ENCODE peak calls at places on chromosomes 5 and 9, in four cellular contexts. O, V, X and A are unnamed samples.
A peak's percentile ranks its signal among the peaks of the same experiment; 100 is the strongest.

GRCh38 chr9:70079364-70080103 is 35.9 kb downstream of the MAMDC2 start:
- DNase-seq in O (no peak), V (no peak), X (peak; percentile 26), A (no peak)

GRCh38 chr9:79975471-79976316 is 403.9 kb downstream of the TLE4 start:
- DNase-seq in O (no peak), V (peak; percentile 28), X (no peak), A (no peak)

GRCh38 chr9:20898885-20899554 is 132.4 kb downstream of the HACD4 start:
- DNase-seq in O (peak; percentile 23), V (no peak), X (peak; percentile 14), A (no peak)

GRCh38 chr9:128920381-128921058 is at the start of gene PHYHD1:
- DNase-seq in O (no peak), V (no peak), X (peak; percentile 77), A (peak; percentile 81)

GRCh38 chr9:84493284-84493947 is 152.9 kb upstream of the SLC28A3 start:
- DNase-seq in O (no peak), V (no peak), X (no peak), A (no peak)

GRCh38 chr9:37859043-37859442 is 44.9 kb downstream of the SLC25A51 start:
- DNase-seq in O (no peak), V (no peak), X (peak; percentile 19), A (no peak)

GRCh38 chr5:36090033-36090432 is 23.4 kb upstream of the UGT3A2 start:
- DNase-seq in O (peak; percentile 17), V (no peak), X (peak; percentile 8), A (no peak)

GRCh38 chr9:127883959-127884358 is 6.5 kb upstream of the AK1 start:
- DNase-seq in O (no peak), V (no peak), X (no peak), A (no peak)

GRCh38 chr9:93236541-93237206 is 52.7 kb downstream of the WNK2 start:
- DNase-seq in O (no peak), V (no peak), X (no peak), A (no peak)

GRCh38 chr9:106980551-106981101 is 117.7 kb downstream of the ZNF462 start:
- DNase-seq in O (no peak), V (no peak), X (no peak), A (no peak)

GRCh38 chr9:13444696-13445095 is 165.2 kb upstream of the MPDZ start:
- DNase-seq in O (no peak), V (no peak), X (peak; percentile 62), A (no peak)

GRCh38 chr9:135992486-135993408 is 31.6 kb upstream of the UBAC1 start:
- DNase-seq in O (peak; percentile 81), V (peak; percentile 80), X (peak; percentile 76), A (peak; percentile 87)

GRCh38 chr9:112921549-112921948 is 30.9 kb upstream of the SLC46A2 start:
- DNase-seq in O (peak; percentile 55), V (no peak), X (peak; percentile 65), A (no peak)

GRCh38 chr5:157918811-157919742 is 60.1 kb upstream of the CLINT1 start:
- DNase-seq in O (no peak), V (peak; percentile 77), X (peak; percentile 9), A (no peak)

GRCh38 chr9:31612336-31613030 is 772.0 kb upstream of the ACO1 start:
- DNase-seq in O (no peak), V (no peak), X (peak; percentile 3), A (no peak)

DNA sequence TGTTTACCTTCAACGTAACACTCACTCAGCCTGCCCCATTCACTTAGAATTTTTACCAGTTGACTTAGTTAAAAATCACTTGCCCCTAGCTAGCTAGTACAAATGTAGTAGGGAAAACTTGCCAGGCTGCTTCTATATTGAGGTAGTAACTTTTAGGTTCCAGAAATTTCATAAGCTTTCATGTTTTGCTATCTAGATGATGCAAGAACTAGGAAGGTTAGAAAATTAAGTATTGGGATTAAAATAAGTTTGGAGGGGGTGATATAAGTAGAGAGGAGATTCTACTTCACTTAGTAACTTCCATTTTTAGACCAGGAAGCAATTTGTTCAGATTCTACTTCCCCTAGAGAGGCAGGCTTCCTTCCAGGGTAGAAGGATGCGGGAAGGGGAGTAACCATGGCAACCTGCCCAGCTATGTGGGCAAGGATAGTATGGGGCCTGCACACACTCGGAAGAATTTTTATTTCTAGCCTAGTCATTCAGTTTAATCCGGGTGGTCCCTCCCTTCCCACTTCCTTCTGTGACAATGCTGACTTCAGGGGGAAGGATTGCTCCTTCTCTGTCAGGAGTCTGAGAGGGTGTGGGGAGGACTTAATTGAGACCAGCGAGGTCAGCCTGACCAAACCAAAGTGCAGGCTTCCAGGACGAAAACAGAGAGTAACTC is 4.2 kb downstream of the DAB2 start:
- DNase-seq in O (no peak), V (no peak), X (peak; percentile 92), A (peak; percentile 69)
- H3K4me3 ChIP-seq in O (no peak overlapping the region), V (no peak overlapping the region), X (peak overlapping the region; percentile 89), A (peak overlapping the region; percentile 73)

GRCh38 chr9:137078701-137079400 is 1.5 kb downstream of the UAP1L1 start:
- DNase-seq in O (no peak), V (peak; percentile 73), X (no peak), A (no peak)
- H3K4me3 ChIP-seq in O (peak overlapping the region; percentile 40), V (no peak overlapping the region), X (peak overlapping the region; percentile 80), A (peak overlapping the region; percentile 85)

GRCh38 chr5:139659673-139660072 is 11.5 kb downstream of the CXXC5 start:
- DNase-seq in O (peak; percentile 69), V (no peak), X (no peak), A (no peak)

GRCh38 chr5:139658928-139659667 is 10.9 kb downstream of the CXXC5 start:
- DNase-seq in O (peak; percentile 58), V (peak; percentile 58), X (peak; percentile 73), A (peak; percentile 59)

GRCh38 chr5:139658501-139658927 is 10.4 kb downstream of the CXXC5 start:
- DNase-seq in O (no peak), V (peak; percentile 43), X (peak; percentile 57), A (no peak)

GRCh38 chr5:139660916-139661814 is 13.0 kb downstream of the CXXC5 start:
- DNase-seq in O (no peak), V (peak; percentile 70), X (peak; percentile 92), A (peak; percentile 82)

DNA sequence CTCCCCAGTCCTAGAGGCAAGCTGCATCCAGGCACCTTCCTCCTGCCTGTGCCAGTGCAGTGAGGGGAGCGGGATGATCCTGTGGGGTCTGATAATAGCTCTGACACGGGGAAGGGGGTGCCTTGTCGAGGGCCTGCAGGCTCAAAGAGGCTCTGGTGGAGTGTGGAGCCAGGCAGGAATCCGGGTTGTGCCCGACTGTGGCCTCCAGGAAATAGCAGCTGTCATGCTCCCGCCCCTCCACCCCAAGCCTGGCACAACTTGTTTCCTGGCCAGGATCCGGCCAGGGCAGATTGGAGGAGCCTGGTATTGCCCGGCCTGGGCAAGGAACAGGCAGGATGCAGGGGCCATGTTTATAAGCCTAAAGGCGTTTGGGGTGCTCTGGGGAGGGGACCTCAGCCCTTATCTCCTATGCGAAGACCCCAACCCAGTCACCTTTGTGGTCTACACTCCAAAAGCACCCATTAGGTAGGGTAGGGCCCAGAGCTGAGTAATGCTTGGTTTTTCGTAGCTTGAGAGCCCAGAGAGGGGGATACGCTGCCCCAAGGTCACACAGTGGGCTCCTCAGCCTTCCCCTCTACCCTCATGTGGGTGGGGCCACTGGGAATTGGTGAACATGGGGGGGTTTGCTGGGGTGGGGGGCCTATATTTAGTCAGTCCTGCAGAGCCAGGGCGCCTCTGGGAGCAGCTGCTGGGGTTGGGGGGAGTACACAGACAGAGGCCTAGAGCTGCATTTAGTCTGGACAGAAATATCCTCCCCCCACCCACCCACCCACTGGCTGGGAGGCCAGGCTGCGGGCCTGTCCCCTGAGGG is 12.2 kb downstream of the CXXC5 start:
- DNase-seq in O (no peak), V (peak; percentile 87), X (peak; percentile 21), A (peak; percentile 84)
- H3K4me3 ChIP-seq in O (no peak overlapping the region), V (no peak overlapping the region), X (peak overlapping the region; percentile 57), A (peak overlapping the region; percentile 55)

DNA sequence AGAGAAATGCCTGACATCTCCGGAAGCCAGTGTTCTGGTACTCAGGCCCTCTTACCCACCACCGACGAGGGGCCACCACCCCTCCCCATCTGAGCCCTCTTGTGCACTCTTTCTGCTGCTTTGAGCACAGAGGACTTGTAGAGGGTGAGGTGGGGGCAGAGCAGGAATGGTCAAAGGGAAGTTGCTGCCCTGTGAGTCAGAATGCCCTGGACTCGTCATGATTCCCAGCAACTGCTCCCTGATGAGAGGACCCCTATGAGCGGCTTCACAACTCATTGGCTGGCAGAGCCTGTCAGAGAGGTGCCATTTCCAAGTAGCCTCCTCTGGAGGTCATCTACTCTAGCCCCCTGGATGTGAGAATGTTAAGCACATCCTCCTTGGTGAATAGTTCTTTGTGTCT is 845 bp downstream of the ECSCR start:
- DNase-seq in O (no peak), V (no peak), X (peak; percentile 49), A (no peak)
- H3K4me3 ChIP-seq in O (no peak overlapping the region), V (no peak overlapping the region), X (no peak overlapping the region), A (peak overlapping the region; percentile 69)

GRCh38 chr9:76654575-76654974 is 109.7 kb upstream of the PCA3 start:
- DNase-seq in O (no peak), V (no peak), X (peak; percentile 95), A (no peak)

GRCh38 chr9:76651114-76651697 is 113.0 kb upstream of the PCA3 start:
- DNase-seq in O (no peak), V (no peak), X (peak; percentile 40), A (no peak)

GRCh38 chr9:76654051-76654461 is 110.2 kb upstream of the PCA3 start:
- DNase-seq in O (no peak), V (no peak), X (peak; percentile 62), A (no peak)

GRCh38 chr9:76650692-76651091 is 113.5 kb upstream of the PCA3 start:
- DNase-seq in O (no peak), V (no peak), X (no peak), A (no peak)

GRCh38 chr9:76652894-76653293 is 111.3 kb upstream of the PCA3 start:
- DNase-seq in O (no peak), V (no peak), X (peak; percentile 30), A (no peak)
- H3K4me3 ChIP-seq in O (no peak overlapping the region), V (no peak overlapping the region), X (no peak overlapping the region), A (no peak overlapping the region)

GRCh38 chr5:54872810-54873209 is 112.6 kb downstream of the ESM1 start:
- DNase-seq in O (no peak), V (no peak), X (no peak), A (no peak)

GRCh38 chr5:54869691-54870090 is 115.7 kb downstream of the ESM1 start:
- DNase-seq in O (no peak), V (no peak), X (no peak), A (no peak)

GRCh38 chr5:54868511-54869483 is 116.6 kb downstream of the ESM1 start:
- DNase-seq in O (no peak), V (no peak), X (no peak), A (no peak)

GRCh38 chr5:54870251-54870650 is 115.1 kb downstream of the ESM1 start:
- DNase-seq in O (no peak), V (no peak), X (no peak), A (no peak)

DNA sequence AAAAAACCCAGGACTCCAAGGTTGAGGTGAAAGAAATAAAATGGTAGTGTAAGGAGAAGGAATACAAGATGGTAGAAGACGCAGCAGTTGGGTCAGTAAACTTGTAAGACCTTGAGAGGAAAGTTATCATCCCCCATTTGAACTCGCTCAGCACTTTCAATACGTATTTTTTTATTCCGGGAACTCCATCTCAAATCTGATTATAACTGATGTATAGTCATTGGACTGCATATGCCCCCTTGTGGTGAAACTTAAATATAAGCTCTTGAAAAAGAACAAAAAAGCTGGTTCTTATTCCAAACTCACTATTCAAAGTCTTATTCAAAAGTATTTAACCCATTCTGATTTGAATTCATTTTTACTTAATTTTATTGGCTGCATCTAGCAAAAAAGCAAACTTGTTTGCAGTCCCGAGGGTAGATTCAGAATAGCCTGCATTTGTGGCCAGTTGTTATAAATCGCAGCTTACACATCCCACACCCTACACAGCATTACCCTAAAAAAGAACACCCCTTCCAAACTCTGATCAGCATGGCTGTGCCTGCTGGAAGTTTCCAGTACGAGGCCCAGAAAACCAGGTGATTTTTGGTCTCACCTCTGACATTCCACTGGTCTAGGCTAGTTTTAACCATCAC is 118.0 kb downstream of the ESM1 start:
- DNase-seq in O (peak; percentile 77), V (no peak), X (peak; percentile 85), A (no peak)
- H3K4me3 ChIP-seq in O (no peak overlapping the region), V (no peak overlapping the region), X (peak overlapping the region; percentile 36), A (peak overlapping the region; percentile 40)